ENCODE peak calls at places on chromosome 5, in four cellular contexts. One of them, this sample, is unnamed.
A peak's percentile ranks its signal among the peaks of the same experiment; 100 is the strongest.

GRCh38 chr5:160792732-160793454 is 59.1 kb downstream of the ATP10B start:
- DNase-seq in uterus: no peak
- DNase-seq in AG04450: no peak
- DNase-seq in Caco-2: no peak
- DNase-seq in this sample: no peak

GRCh38 chr5:100667021-100667671 is 132.0 kb downstream of the FAM174A start:
- DNase-seq in uterus: no peak
- DNase-seq in AG04450: no peak
- DNase-seq in Caco-2: no peak
- DNase-seq in this sample: no peak

GRCh38 chr5:59249726-59250125 is 643.8 kb downstream of the PDE4D start:
- DNase-seq in uterus: no peak
- DNase-seq in AG04450: no peak
- DNase-seq in Caco-2: no peak
- DNase-seq in this sample: no peak

GRCh38 chr5:143372187-143372829 is 31.2 kb downstream of the NR3C1 start:
- DNase-seq in uterus: no peak
- DNase-seq in AG04450: no peak
- DNase-seq in Caco-2: no peak
- DNase-seq in this sample: no peak

GRCh38 chr5:111997308-111998159 is 240.5 kb upstream of the NREP start:
- DNase-seq in uterus: no peak
- DNase-seq in AG04450: peak; percentile 99
- DNase-seq in Caco-2: no peak
- DNase-seq in this sample: no peak

GRCh38 chr5:115542076-115542475 is 2.5 kb downstream of the FEM1C start:
- DNase-seq in uterus: no peak
- DNase-seq in AG04450: no peak
- DNase-seq in Caco-2: no peak
- DNase-seq in this sample: no peak

GRCh38 chr5:139881145-139881733 is 85.6 kb downstream of the PSD2 start:
- DNase-seq in uterus: no peak
- DNase-seq in AG04450: no peak
- DNase-seq in Caco-2: no peak
- DNase-seq in this sample: no peak

GRCh38 chr5:153618857-153619256 is 128.4 kb downstream of the GRIA1 start:
- DNase-seq in uterus: no peak
- DNase-seq in AG04450: no peak
- DNase-seq in Caco-2: no peak
- DNase-seq in this sample: no peak

GRCh38 chr5:76601470-76601869 is 21.7 kb downstream of the F2RL2 start:
- DNase-seq in uterus: peak; percentile 24
- DNase-seq in AG04450: peak; percentile 45
- DNase-seq in Caco-2: peak; percentile 62
- DNase-seq in this sample: no peak

GRCh38 chr5:147613359-147613758 is 103.5 kb upstream of the DPYSL3 start:
- DNase-seq in uterus: no peak
- DNase-seq in AG04450: peak; percentile 3
- DNase-seq in Caco-2: no peak
- DNase-seq in this sample: no peak

GRCh38 chr5:74316064-74316586 is 324.4 kb downstream of the ENC1 start:
- DNase-seq in uterus: peak; percentile 31
- DNase-seq in AG04450: peak; percentile 89
- DNase-seq in Caco-2: peak; percentile 39
- DNase-seq in this sample: no peak

GRCh38 chr5:111635946-111636315 is 121.1 kb downstream of the NREP start:
- DNase-seq in uterus: no peak
- DNase-seq in AG04450: no peak
- DNase-seq in Caco-2: no peak
- DNase-seq in this sample: no peak

GRCh38 chr5:147906326-147907095 is at the start of gene C5orf46:
- DNase-seq in uterus: no peak
- DNase-seq in AG04450: no peak
- DNase-seq in Caco-2: peak; percentile 16
- DNase-seq in this sample: no peak

DNA sequence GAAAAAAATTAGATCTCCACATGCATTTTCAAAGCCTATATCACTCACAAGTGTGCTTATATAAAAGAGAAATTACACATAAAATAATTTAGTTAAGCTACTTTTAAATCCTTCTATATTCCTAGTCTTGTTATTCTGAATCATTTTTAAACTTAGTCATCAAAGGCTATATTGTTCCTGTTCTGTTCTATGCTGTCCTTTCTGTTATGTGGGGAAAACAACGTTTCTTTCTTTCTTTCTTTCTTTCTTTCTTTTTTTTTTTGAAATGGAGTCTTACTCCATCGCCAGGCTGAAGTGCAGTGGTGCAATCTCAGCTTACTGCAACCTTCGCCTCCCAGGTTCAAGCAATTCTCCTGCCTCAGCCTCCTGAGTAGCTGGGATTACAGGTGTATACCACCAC is 389.2 kb upstream of the FTMT start:
- DNase-seq in uterus: no peak
- DNase-seq in AG04450: no peak
- DNase-seq in Caco-2: no peak
- DNase-seq in this sample: no peak
- TF ChIP-seq CTCF in uterus: no peak
- TF ChIP-seq CTCF in AG04450: no peak
- TF ChIP-seq CTCF in Caco-2: no peak
- TF ChIP-seq CTCF in this sample: no peak

GRCh38 chr5:113806823-113807222 is 293.3 kb downstream of the YTHDC2 start:
- DNase-seq in uterus: peak; percentile 26
- DNase-seq in AG04450: no peak
- DNase-seq in Caco-2: no peak
- DNase-seq in this sample: no peak

GRCh38 chr5:113806250-113806649 is 292.8 kb downstream of the YTHDC2 start:
- DNase-seq in uterus: no peak
- DNase-seq in AG04450: no peak
- DNase-seq in Caco-2: no peak
- DNase-seq in this sample: no peak

GRCh38 chr5:113804264-113804663 is 290.8 kb downstream of the YTHDC2 start:
- DNase-seq in uterus: no peak
- DNase-seq in AG04450: no peak
- DNase-seq in Caco-2: no peak
- DNase-seq in this sample: no peak

GRCh38 chr5:113807384-113808053 is 294.0 kb downstream of the YTHDC2 start:
- DNase-seq in uterus: peak; percentile 59
- DNase-seq in AG04450: no peak
- DNase-seq in Caco-2: no peak
- DNase-seq in this sample: no peak

GRCh38 chr5:113804943-113805342 is 291.4 kb downstream of the YTHDC2 start:
- DNase-seq in uterus: no peak
- DNase-seq in AG04450: no peak
- DNase-seq in Caco-2: no peak
- DNase-seq in this sample: no peak
- TF ChIP-seq CTCF in uterus: no peak
- TF ChIP-seq CTCF in AG04450: no peak
- TF ChIP-seq CTCF in Caco-2: no peak
- TF ChIP-seq CTCF in this sample: no peak

GRCh38 chr5:188488-189481 is 2.5 kb upstream of the LRRC14B start:
- DNase-seq in uterus: peak; percentile 76
- DNase-seq in AG04450: peak; percentile 46
- DNase-seq in Caco-2: peak; percentile 88
- DNase-seq in this sample: peak; percentile 90
- TF ChIP-seq CTCF in uterus: peak; percentile 88
- TF ChIP-seq CTCF in AG04450: peak; percentile 90
- TF ChIP-seq CTCF in Caco-2: peak; percentile 90
- TF ChIP-seq CTCF in this sample: peak; percentile 92

DNA sequence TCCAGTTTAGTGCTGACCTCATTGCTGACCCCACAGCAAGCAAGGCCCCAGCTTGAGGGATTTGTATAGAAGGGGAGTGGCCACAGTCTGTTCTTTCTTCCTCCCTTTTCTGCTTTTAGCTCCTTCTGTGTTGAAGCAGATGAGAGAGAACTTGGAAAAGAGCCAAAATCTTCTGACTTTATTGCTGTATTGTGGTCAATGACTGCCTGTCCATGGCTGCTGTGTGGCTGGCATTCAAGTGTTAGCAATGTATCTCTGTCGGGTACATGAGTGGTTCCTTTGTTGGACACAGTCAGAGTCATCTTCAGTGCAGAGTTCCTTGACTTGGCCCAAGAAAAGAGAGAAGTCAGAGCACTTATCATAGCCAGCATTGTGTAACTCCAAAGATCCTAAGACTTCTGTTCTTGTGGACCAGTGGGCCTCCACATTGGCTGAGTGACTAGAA is 154.1 kb downstream of the LRRC70 start:
- DNase-seq in uterus: no peak
- DNase-seq in AG04450: no peak
- DNase-seq in Caco-2: no peak
- DNase-seq in this sample: no peak
- TF ChIP-seq CTCF in uterus: no peak
- TF ChIP-seq CTCF in AG04450: no peak
- TF ChIP-seq CTCF in Caco-2: no peak
- TF ChIP-seq CTCF in this sample: no peak

This sample was measured in type B pancreatic cell.